ENCODE peak calls at places on chromosome 13, in five cellular contexts. One of them, this sample, is unnamed.

GRCh38 chr13:51523082-51523518 is 61.2 kb upstream of the WDFY2 start:
- DNase-seq in mesendoderm: peak
- DNase-seq in heart left ventricle: no peak
- DNase-seq in CD8-positive, alpha-beta T cell: peak
- DNase-seq in HCT116: no peak
- DNase-seq in this sample: peak

GRCh38 chr13:51000576-51001260 is 91.1 kb downstream of the RNASEH2B start:
- DNase-seq in mesendoderm: no peak
- DNase-seq in heart left ventricle: no peak
- DNase-seq in CD8-positive, alpha-beta T cell: no peak
- DNase-seq in HCT116: no peak
- DNase-seq in this sample: no peak

GRCh38 chr13:25662516-25662915 is 290.7 kb downstream of the ATP8A2 start:
- DNase-seq in mesendoderm: no peak
- DNase-seq in heart left ventricle: no peak
- DNase-seq in CD8-positive, alpha-beta T cell: no peak
- DNase-seq in HCT116: no peak
- DNase-seq in this sample: no peak

GRCh38 chr13:40981361-40981760 is 37.8 kb downstream of the ELF1 start:
- DNase-seq in mesendoderm: no peak
- DNase-seq in heart left ventricle: no peak
- DNase-seq in CD8-positive, alpha-beta T cell: no peak
- DNase-seq in HCT116: no peak
- DNase-seq in this sample: no peak

GRCh38 chr13:42747399-42747873 is 33.9 kb upstream of the FAM216B start:
- DNase-seq in mesendoderm: peak
- DNase-seq in heart left ventricle: no peak
- DNase-seq in CD8-positive, alpha-beta T cell: no peak
- DNase-seq in HCT116: no peak
- DNase-seq in this sample: no peak

GRCh38 chr13:112112534-112113276 is 45.8 kb downstream of the SOX1 start:
- DNase-seq in mesendoderm: no peak
- DNase-seq in heart left ventricle: no peak
- DNase-seq in CD8-positive, alpha-beta T cell: no peak
- DNase-seq in HCT116: no peak
- DNase-seq in this sample: no peak

GRCh38 chr13:27007166-27007565 is 164.4 kb downstream of the USP12 start:
- DNase-seq in mesendoderm: no peak
- DNase-seq in heart left ventricle: no peak
- DNase-seq in CD8-positive, alpha-beta T cell: no peak
- DNase-seq in HCT116: no peak
- DNase-seq in this sample: no peak

GRCh38 chr13:73677041-73677589 is 457.1 kb downstream of the KLF12 start:
- DNase-seq in mesendoderm: peak
- DNase-seq in heart left ventricle: no peak
- DNase-seq in CD8-positive, alpha-beta T cell: no peak
- DNase-seq in HCT116: no peak
- DNase-seq in this sample: no peak

GRCh38 chr13:45142440-45143345 is 22.4 kb downstream of the GTF2F2 start:
- DNase-seq in mesendoderm: no peak
- DNase-seq in heart left ventricle: no peak
- DNase-seq in CD8-positive, alpha-beta T cell: no peak
- DNase-seq in HCT116: peak
- DNase-seq in this sample: no peak

GRCh38 chr13:35699805-35700204 is 223.3 kb upstream of the MAB21L1 start:
- DNase-seq in mesendoderm: no peak
- DNase-seq in heart left ventricle: no peak
- DNase-seq in CD8-positive, alpha-beta T cell: no peak
- DNase-seq in HCT116: no peak
- DNase-seq in this sample: no peak

GRCh38 chr13:33017410-33017929 is 1.2 kb downstream of the KL start:
- DNase-seq in mesendoderm: peak
- DNase-seq in heart left ventricle: no peak
- DNase-seq in CD8-positive, alpha-beta T cell: no peak
- DNase-seq in HCT116: no peak
- DNase-seq in this sample: peak

GRCh38 chr13:22454586-22454985 is 726.2 kb upstream of the SGCG start:
- DNase-seq in mesendoderm: peak
- DNase-seq in heart left ventricle: no peak
- DNase-seq in CD8-positive, alpha-beta T cell: no peak
- DNase-seq in HCT116: no peak
- DNase-seq in this sample: peak

GRCh38 chr13:56134524-56134923 is 1006.2 kb upstream of the PRR20A start:
- DNase-seq in mesendoderm: no peak
- DNase-seq in heart left ventricle: no peak
- DNase-seq in CD8-positive, alpha-beta T cell: no peak
- DNase-seq in HCT116: no peak
- DNase-seq in this sample: no peak

GRCh38 chr13:27283906-27284523 is 13.4 kb downstream of the RASL11A start:
- DNase-seq in mesendoderm: no peak
- DNase-seq in heart left ventricle: no peak
- DNase-seq in CD8-positive, alpha-beta T cell: no peak
- DNase-seq in HCT116: peak
- DNase-seq in this sample: no peak

GRCh38 chr13:106186366-106187030 is 349.0 kb downstream of the EFNB2 start:
- DNase-seq in mesendoderm: no peak
- DNase-seq in heart left ventricle: no peak
- DNase-seq in CD8-positive, alpha-beta T cell: no peak
- DNase-seq in HCT116: no peak
- DNase-seq in this sample: no peak

GRCh38 chr13:57123660-57124059 is 17.1 kb upstream of the PRR20A start:
- DNase-seq in mesendoderm: no peak
- DNase-seq in heart left ventricle: peak
- DNase-seq in CD8-positive, alpha-beta T cell: no peak
- DNase-seq in HCT116: no peak
- DNase-seq in this sample: no peak

GRCh38 chr13:112697756-112698655 is 8.2 kb downstream of the ATP11A start:
- DNase-seq in mesendoderm: no peak
- DNase-seq in heart left ventricle: no peak
- DNase-seq in CD8-positive, alpha-beta T cell: no peak
- DNase-seq in HCT116: no peak
- DNase-seq in this sample: no peak

GRCh38 chr13:59301166-59301551 is 862.6 kb downstream of the DIAPH3 start:
- DNase-seq in mesendoderm: no peak
- DNase-seq in heart left ventricle: no peak
- DNase-seq in CD8-positive, alpha-beta T cell: no peak
- DNase-seq in HCT116: no peak
- DNase-seq in this sample: no peak

GRCh38 chr13:62014299-62014698 is 598.6 kb upstream of the PCDH20 start:
- DNase-seq in mesendoderm: peak
- DNase-seq in heart left ventricle: no peak
- DNase-seq in CD8-positive, alpha-beta T cell: no peak
- DNase-seq in HCT116: peak
- DNase-seq in this sample: no peak

GRCh38 chr13:61695147-61695546 is 279.5 kb upstream of the PCDH20 start:
- DNase-seq in mesendoderm: no peak
- DNase-seq in heart left ventricle: no peak
- DNase-seq in CD8-positive, alpha-beta T cell: no peak
- DNase-seq in HCT116: peak
- DNase-seq in this sample: no peak

GRCh38 chr13:47279956-47280355 is 383.1 kb upstream of the HTR2A start:
- DNase-seq in mesendoderm: no peak
- DNase-seq in heart left ventricle: no peak
- DNase-seq in CD8-positive, alpha-beta T cell: no peak
- DNase-seq in HCT116: no peak
- DNase-seq in this sample: no peak

GRCh38 chr13:60338754-60339153 is 58.3 kb upstream of the TDRD3 start:
- DNase-seq in mesendoderm: no peak
- DNase-seq in heart left ventricle: no peak
- DNase-seq in CD8-positive, alpha-beta T cell: no peak
- DNase-seq in HCT116: no peak
- DNase-seq in this sample: no peak

GRCh38 chr13:100514788-100515409 is 73.7 kb downstream of the GGACT start:
- DNase-seq in mesendoderm: peak
- DNase-seq in heart left ventricle: peak
- DNase-seq in CD8-positive, alpha-beta T cell: peak
- DNase-seq in HCT116: peak
- DNase-seq in this sample: peak

GRCh38 chr13:79481685-79482052 is 714 bp downstream of the NDFIP2 start:
- DNase-seq in mesendoderm: no peak
- DNase-seq in heart left ventricle: no peak
- DNase-seq in CD8-positive, alpha-beta T cell: peak
- DNase-seq in HCT116: no peak
- DNase-seq in this sample: peak

GRCh38 chr13:79483302-79483701 is 2.3 kb downstream of the NDFIP2 start:
- DNase-seq in mesendoderm: no peak
- DNase-seq in heart left ventricle: no peak
- DNase-seq in CD8-positive, alpha-beta T cell: no peak
- DNase-seq in HCT116: no peak
- DNase-seq in this sample: no peak

GRCh38 chr13:79480954-79481684 is at the start of gene NDFIP2:
- DNase-seq in mesendoderm: peak
- DNase-seq in heart left ventricle: peak
- DNase-seq in CD8-positive, alpha-beta T cell: peak
- DNase-seq in HCT116: peak
- DNase-seq in this sample: peak

GRCh38 chr13:79485014-79485441 is 4.1 kb downstream of the NDFIP2 start:
- DNase-seq in mesendoderm: peak
- DNase-seq in heart left ventricle: no peak
- DNase-seq in CD8-positive, alpha-beta T cell: no peak
- DNase-seq in HCT116: no peak
- DNase-seq in this sample: no peak

DNA sequence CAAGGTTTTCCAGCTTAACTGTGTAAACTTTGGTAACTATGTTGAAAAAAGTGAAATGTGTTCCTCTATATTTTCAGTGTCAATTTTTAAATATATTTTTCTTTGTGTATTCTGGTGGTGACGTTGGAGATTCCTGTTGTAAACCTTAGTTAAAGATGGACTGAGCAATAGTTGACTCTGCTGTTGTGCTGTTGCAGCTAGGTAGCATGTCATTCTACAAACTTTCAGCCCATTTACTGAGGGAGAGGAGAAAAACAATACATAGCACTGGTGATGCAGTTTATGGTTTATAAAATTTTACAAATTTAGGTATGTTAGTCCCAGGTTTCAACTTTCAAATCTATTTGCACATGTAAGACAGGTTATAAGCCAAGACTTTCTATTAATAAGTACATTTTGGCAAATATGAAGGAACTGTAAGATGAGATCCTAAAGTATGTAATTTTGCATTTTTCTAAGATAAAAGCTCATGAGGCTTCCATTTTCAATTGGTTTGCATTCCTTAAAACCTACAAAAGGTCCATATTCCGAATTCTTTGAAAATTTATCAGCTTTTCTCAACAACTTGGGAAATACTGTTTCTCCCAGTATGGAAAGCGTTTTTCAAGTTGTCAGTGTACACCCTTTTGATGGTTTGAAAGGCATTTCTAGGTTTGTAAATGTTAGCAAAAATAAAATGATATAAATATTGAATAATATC is 1.5 kb downstream of the NDFIP2 start:
- DNase-seq in mesendoderm: no peak
- DNase-seq in heart left ventricle: no peak
- DNase-seq in CD8-positive, alpha-beta T cell: no peak
- DNase-seq in HCT116: no peak
- DNase-seq in this sample: no peak
- H3K4me3 ChIP-seq in mesendoderm: no peak
- H3K4me3 ChIP-seq in heart left ventricle: peak
- H3K4me3 ChIP-seq in CD8-positive, alpha-beta T cell: no peak
- H3K4me3 ChIP-seq in HCT116: peak
- H3K4me3 ChIP-seq in this sample: no peak

GRCh38 chr13:95264225-95264624 is 37.0 kb downstream of the ABCC4 start:
- DNase-seq in mesendoderm: no peak
- DNase-seq in heart left ventricle: no peak
- DNase-seq in CD8-positive, alpha-beta T cell: no peak
- DNase-seq in HCT116: no peak
- DNase-seq in this sample: no peak

GRCh38 chr13:95262837-95263381 is 38.3 kb downstream of the ABCC4 start:
- DNase-seq in mesendoderm: no peak
- DNase-seq in heart left ventricle: no peak
- DNase-seq in CD8-positive, alpha-beta T cell: no peak
- DNase-seq in HCT116: no peak
- DNase-seq in this sample: no peak

GRCh38 chr13:95261956-95262355 is 39.3 kb downstream of the ABCC4 start:
- DNase-seq in mesendoderm: no peak
- DNase-seq in heart left ventricle: no peak
- DNase-seq in CD8-positive, alpha-beta T cell: no peak
- DNase-seq in HCT116: no peak
- DNase-seq in this sample: no peak

GRCh38 chr13:95269756-95270155 is 31.5 kb downstream of the ABCC4 start:
- DNase-seq in mesendoderm: no peak
- DNase-seq in heart left ventricle: no peak
- DNase-seq in CD8-positive, alpha-beta T cell: no peak
- DNase-seq in HCT116: no peak
- DNase-seq in this sample: no peak

GRCh38 chr13:95267662-95268369 is 33.4 kb downstream of the ABCC4 start:
- DNase-seq in mesendoderm: peak
- DNase-seq in heart left ventricle: no peak
- DNase-seq in CD8-positive, alpha-beta T cell: no peak
- DNase-seq in HCT116: no peak
- DNase-seq in this sample: no peak
- H3K4me3 ChIP-seq in mesendoderm: no peak
- H3K4me3 ChIP-seq in heart left ventricle: no peak
- H3K4me3 ChIP-seq in CD8-positive, alpha-beta T cell: no peak
- H3K4me3 ChIP-seq in HCT116: no peak
- H3K4me3 ChIP-seq in this sample: no peak

DNA sequence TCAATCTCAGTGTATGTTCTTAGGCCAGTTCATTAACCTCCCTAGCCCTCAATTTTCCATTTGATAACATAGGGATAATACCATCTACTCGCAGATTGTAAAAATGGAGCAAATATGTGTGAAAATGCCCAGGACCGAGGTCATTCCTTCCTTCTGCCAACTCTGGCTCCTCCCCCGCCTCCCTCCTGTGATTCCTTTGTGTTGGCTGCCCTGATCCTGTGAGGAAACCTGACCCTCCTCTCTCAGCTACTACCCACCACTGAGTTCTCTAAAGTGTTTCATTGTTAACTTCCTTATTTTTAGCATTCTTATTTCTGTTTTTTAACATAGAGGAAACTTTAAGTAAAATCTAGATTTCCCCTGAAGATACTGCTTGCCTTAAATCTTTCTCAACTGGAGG is 21.6 kb upstream of the FBXL3 start:
- DNase-seq in mesendoderm: peak
- DNase-seq in heart left ventricle: no peak
- DNase-seq in CD8-positive, alpha-beta T cell: no peak
- DNase-seq in HCT116: no peak
- DNase-seq in this sample: no peak
- H3K4me3 ChIP-seq in mesendoderm: no peak
- H3K4me3 ChIP-seq in heart left ventricle: no peak
- H3K4me3 ChIP-seq in CD8-positive, alpha-beta T cell: no peak
- H3K4me3 ChIP-seq in HCT116: no peak
- H3K4me3 ChIP-seq in this sample: no peak

GRCh38 chr13:93227280-93227905 is 786 bp downstream of the GPC6 start:
- DNase-seq in mesendoderm: peak
- DNase-seq in heart left ventricle: no peak
- DNase-seq in CD8-positive, alpha-beta T cell: no peak
- DNase-seq in HCT116: no peak
- DNase-seq in this sample: no peak

GRCh38 chr13:93226623-93227279 is at the start of gene GPC6:
- DNase-seq in mesendoderm: peak
- DNase-seq in heart left ventricle: no peak
- DNase-seq in CD8-positive, alpha-beta T cell: no peak
- DNase-seq in HCT116: no peak
- DNase-seq in this sample: no peak

GRCh38 chr13:93226065-93226622 is 463 bp upstream of the GPC6 start:
- DNase-seq in mesendoderm: peak
- DNase-seq in heart left ventricle: no peak
- DNase-seq in CD8-positive, alpha-beta T cell: no peak
- DNase-seq in HCT116: no peak
- DNase-seq in this sample: no peak

GRCh38 chr13:93230466-93230865 is 3.9 kb downstream of the GPC6 start:
- DNase-seq in mesendoderm: no peak
- DNase-seq in heart left ventricle: no peak
- DNase-seq in CD8-positive, alpha-beta T cell: no peak
- DNase-seq in HCT116: no peak
- DNase-seq in this sample: no peak

GRCh38 chr13:93227906-93228801 is 1.5 kb downstream of the GPC6 start:
- DNase-seq in mesendoderm: peak
- DNase-seq in heart left ventricle: no peak
- DNase-seq in CD8-positive, alpha-beta T cell: no peak
- DNase-seq in HCT116: no peak
- DNase-seq in this sample: no peak
- H3K4me3 ChIP-seq in mesendoderm: peak
- H3K4me3 ChIP-seq in heart left ventricle: peak
- H3K4me3 ChIP-seq in CD8-positive, alpha-beta T cell: no peak
- H3K4me3 ChIP-seq in HCT116: no peak
- H3K4me3 ChIP-seq in this sample: no peak